ENCODE peak calls at places on chromosome 18, in four cellular contexts. One of them, this sample, is unnamed.
A peak's percentile ranks its signal among the peaks of the same experiment; 100 is the strongest.

GRCh38 chr18:8548186-8548585 is 61.1 kb upstream of the RAB12 start:
- DNase-seq in astrocyte: peak; percentile 92
- DNase-seq in upper lobe of right lung: no peak
- DNase-seq in GM23338: no peak
- DNase-seq in this sample: no peak

GRCh38 chr18:63261029-63261428 is 58.5 kb downstream of the BCL2 start:
- DNase-seq in astrocyte: no peak
- DNase-seq in upper lobe of right lung: no peak
- DNase-seq in GM23338: no peak
- DNase-seq in this sample: no peak

GRCh38 chr18:30705943-30706342 is 336.6 kb downstream of the DSC3 start:
- DNase-seq in astrocyte: no peak
- DNase-seq in upper lobe of right lung: no peak
- DNase-seq in GM23338: no peak
- DNase-seq in this sample: no peak

GRCh38 chr18:5582054-5582453 is 38.3 kb upstream of the EPB41L3 start:
- DNase-seq in astrocyte: peak; percentile 67
- DNase-seq in upper lobe of right lung: no peak
- DNase-seq in GM23338: peak; percentile 71
- DNase-seq in this sample: peak; percentile 5

GRCh38 chr18:10259075-10259474 is 195.4 kb upstream of the APCDD1 start:
- DNase-seq in astrocyte: no peak
- DNase-seq in upper lobe of right lung: no peak
- DNase-seq in GM23338: no peak
- DNase-seq in this sample: no peak

GRCh38 chr18:73668051-73668450 is 479.6 kb downstream of the FBXO15 start:
- DNase-seq in astrocyte: no peak
- DNase-seq in upper lobe of right lung: no peak
- DNase-seq in GM23338: no peak
- DNase-seq in this sample: no peak

GRCh38 chr18:61949946-61950345 is 57.1 kb upstream of the RNF152 start:
- DNase-seq in astrocyte: peak; percentile 87
- DNase-seq in upper lobe of right lung: no peak
- DNase-seq in GM23338: no peak
- DNase-seq in this sample: peak; percentile 67

GRCh38 chr18:79353238-79353637 is 42.5 kb upstream of the NFATC1 start:
- DNase-seq in astrocyte: no peak
- DNase-seq in upper lobe of right lung: no peak
- DNase-seq in GM23338: peak; percentile 61
- DNase-seq in this sample: no peak

GRCh38 chr18:57833441-57834101 is 30.5 kb upstream of the ATP8B1 start:
- DNase-seq in astrocyte: peak; percentile 51
- DNase-seq in upper lobe of right lung: no peak
- DNase-seq in GM23338: peak; percentile 13
- DNase-seq in this sample: no peak

GRCh38 chr18:58829263-58829662 is 35.4 kb upstream of the ZNF532 start:
- DNase-seq in astrocyte: peak; percentile 63
- DNase-seq in upper lobe of right lung: no peak
- DNase-seq in GM23338: no peak
- DNase-seq in this sample: no peak

GRCh38 chr18:7090771-7091170 is 26.8 kb downstream of the LAMA1 start:
- DNase-seq in astrocyte: peak; percentile 58
- DNase-seq in upper lobe of right lung: no peak
- DNase-seq in GM23338: no peak
- DNase-seq in this sample: no peak

GRCh38 chr18:275486-275885 is 7.6 kb upstream of the THOC1 start:
- DNase-seq in astrocyte: no peak
- DNase-seq in upper lobe of right lung: no peak
- DNase-seq in GM23338: no peak
- DNase-seq in this sample: no peak

GRCh38 chr18:56756971-56757370 is 105.8 kb downstream of the WDR7 start:
- DNase-seq in astrocyte: no peak
- DNase-seq in upper lobe of right lung: no peak
- DNase-seq in GM23338: no peak
- DNase-seq in this sample: no peak

GRCh38 chr18:73812423-73812822 is 335.2 kb downstream of the FBXO15 start:
- DNase-seq in astrocyte: no peak
- DNase-seq in upper lobe of right lung: no peak
- DNase-seq in GM23338: no peak
- DNase-seq in this sample: no peak

GRCh38 chr18:76553715-76554603 is 58.9 kb upstream of the ZNF516 start:
- DNase-seq in astrocyte: no peak
- DNase-seq in upper lobe of right lung: peak; percentile 22
- DNase-seq in GM23338: no peak
- DNase-seq in this sample: peak; percentile 17

GRCh38 chr18:61697306-61697909 is 195.4 kb downstream of the RNF152 start:
- DNase-seq in astrocyte: no peak
- DNase-seq in upper lobe of right lung: no peak
- DNase-seq in GM23338: no peak
- DNase-seq in this sample: no peak

GRCh38 chr18:657311-657997 is at the start of gene TYMS:
- DNase-seq in astrocyte: peak; percentile 47
- DNase-seq in upper lobe of right lung: peak; percentile 74
- DNase-seq in GM23338: peak; percentile 90
- DNase-seq in this sample: peak; percentile 14

GRCh38 chr18:34710430-34711386 is 610 bp downstream of the DTNA start:
- DNase-seq in astrocyte: peak; percentile 47
- DNase-seq in upper lobe of right lung: no peak
- DNase-seq in GM23338: no peak
- DNase-seq in this sample: peak; percentile 29

GRCh38 chr18:6021341-6022088 is 126.2 kb upstream of the TMEM200C start:
- DNase-seq in astrocyte: peak; percentile 12
- DNase-seq in upper lobe of right lung: no peak
- DNase-seq in GM23338: no peak
- DNase-seq in this sample: no peak

GRCh38 chr18:55096261-55097026 is 137.2 kb upstream of the CCDC68 start:
- DNase-seq in astrocyte: peak; percentile 71
- DNase-seq in upper lobe of right lung: no peak
- DNase-seq in GM23338: peak; percentile 69
- DNase-seq in this sample: peak; percentile 81

GRCh38 chr18:58466636-58467205 is 162.2 kb downstream of the ALPK2 start:
- DNase-seq in astrocyte: no peak
- DNase-seq in upper lobe of right lung: no peak
- DNase-seq in GM23338: no peak
- DNase-seq in this sample: no peak

GRCh38 chr18:22349317-22349898 is 68.3 kb downstream of the CTAGE1 start:
- DNase-seq in astrocyte: peak; percentile 12
- DNase-seq in upper lobe of right lung: no peak
- DNase-seq in GM23338: no peak
- DNase-seq in this sample: no peak
- TF ChIP-seq CTCF in astrocyte: no peak
- TF ChIP-seq CTCF in upper lobe of right lung: no peak
- TF ChIP-seq CTCF in GM23338: no peak
- TF ChIP-seq CTCF in this sample: no peak

DNA sequence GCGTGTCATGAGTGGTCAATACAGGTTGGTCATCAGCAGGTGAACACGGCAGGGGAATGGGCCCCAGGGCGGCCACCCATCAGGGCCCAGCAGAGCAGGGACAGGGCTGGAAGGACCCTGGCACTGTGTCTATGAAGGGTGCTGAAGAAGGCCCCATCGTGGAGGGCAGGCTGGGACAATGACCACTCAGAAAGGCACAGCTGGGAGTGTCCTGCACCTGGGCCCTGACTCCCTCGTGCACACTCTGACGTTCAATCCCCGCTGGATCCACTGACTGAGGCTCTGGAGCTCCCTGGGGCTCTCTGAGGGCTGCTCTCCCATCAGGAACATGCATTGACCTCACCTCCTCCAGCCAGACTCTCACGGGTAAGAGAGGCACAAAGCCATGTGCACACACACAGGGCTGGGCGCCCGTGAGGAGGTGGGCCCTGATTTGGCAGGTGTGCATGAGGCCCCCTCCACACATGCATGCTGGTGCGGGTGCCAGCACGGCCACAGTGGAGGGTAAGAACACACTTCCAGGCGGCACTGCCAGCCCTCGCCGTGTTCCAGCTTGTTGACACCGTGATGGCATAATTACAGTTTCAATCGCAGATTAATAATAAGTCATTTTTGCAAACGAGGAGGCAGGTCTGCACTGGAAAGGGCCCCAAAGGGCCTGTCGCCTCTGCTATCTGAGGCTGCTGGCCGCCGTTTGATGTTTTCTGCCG is 58.5 kb downstream of the SMAD7 start:
- DNase-seq in astrocyte: no peak
- DNase-seq in upper lobe of right lung: peak; percentile 59
- DNase-seq in GM23338: no peak
- DNase-seq in this sample: no peak
- TF ChIP-seq CTCF in astrocyte: no peak
- TF ChIP-seq CTCF in upper lobe of right lung: no peak
- TF ChIP-seq CTCF in GM23338: no peak
- TF ChIP-seq CTCF in this sample: no peak

DNA sequence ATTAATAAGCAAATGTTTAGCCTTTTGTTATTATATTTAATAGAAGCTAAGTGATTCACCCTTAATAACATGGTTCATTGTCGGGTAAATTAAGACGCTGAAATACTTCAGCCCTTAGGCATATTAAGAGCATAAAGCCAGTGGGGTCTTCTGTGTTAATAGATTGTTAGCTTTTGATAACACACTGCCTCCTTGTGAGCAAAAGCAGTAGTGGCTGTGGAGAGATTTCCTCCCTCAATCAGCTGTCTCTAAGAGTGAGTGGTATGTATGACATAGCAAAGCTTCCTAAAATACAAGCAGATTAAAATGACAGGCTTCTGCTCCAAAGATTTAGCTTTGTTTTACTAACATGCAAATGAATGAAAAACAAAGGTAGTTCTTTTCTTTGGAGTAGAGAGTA is 143.7 kb upstream of the SYT4 start:
- DNase-seq in astrocyte: no peak
- DNase-seq in upper lobe of right lung: no peak
- DNase-seq in GM23338: peak; percentile 63
- DNase-seq in this sample: no peak
- TF ChIP-seq CTCF in astrocyte: peak; percentile 24
- TF ChIP-seq CTCF in upper lobe of right lung: no peak
- TF ChIP-seq CTCF in GM23338: peak; percentile 75
- TF ChIP-seq CTCF in this sample: no peak

GRCh38 chr18:12327510-12328178 is 19.6 kb downstream of the TUBB6 start:
- DNase-seq in astrocyte: peak; percentile 56
- DNase-seq in upper lobe of right lung: peak; percentile 90
- DNase-seq in GM23338: peak; percentile 96
- DNase-seq in this sample: peak; percentile 82
- TF ChIP-seq CTCF in astrocyte: peak; percentile 86
- TF ChIP-seq CTCF in upper lobe of right lung: peak; percentile 83
- TF ChIP-seq CTCF in GM23338: peak; percentile 94
- TF ChIP-seq CTCF in this sample: peak; percentile 97

DNA sequence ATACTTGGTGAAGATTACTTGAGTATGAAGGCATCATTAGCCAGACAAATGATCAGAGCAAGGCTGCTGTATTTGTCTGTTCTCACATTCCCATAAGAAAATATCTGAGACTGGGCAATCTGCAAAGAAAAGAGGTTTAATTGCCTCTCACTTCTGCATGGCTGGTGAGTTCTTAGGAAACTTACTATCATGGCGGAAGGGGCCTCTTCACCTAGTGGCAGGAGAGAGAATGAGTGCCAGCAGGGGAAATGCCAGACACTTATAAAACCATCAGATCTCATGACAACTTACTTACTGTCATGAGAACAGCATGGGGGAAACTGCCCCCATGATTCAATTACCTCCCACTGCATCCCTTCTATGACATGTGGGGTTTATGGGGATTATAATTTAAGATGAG is 452.3 kb downstream of the GALR1 start:
- DNase-seq in astrocyte: no peak
- DNase-seq in upper lobe of right lung: no peak
- DNase-seq in GM23338: peak; percentile 17
- DNase-seq in this sample: no peak
- TF ChIP-seq CTCF in astrocyte: no peak
- TF ChIP-seq CTCF in upper lobe of right lung: no peak
- TF ChIP-seq CTCF in GM23338: peak; percentile 7
- TF ChIP-seq CTCF in this sample: no peak

GRCh38 chr18:75208055-75208835 is 694 bp downstream of the PTGR3 start:
- DNase-seq in astrocyte: peak; percentile 54
- DNase-seq in upper lobe of right lung: peak; percentile 84
- DNase-seq in GM23338: peak; percentile 58
- DNase-seq in this sample: no peak
- TF ChIP-seq CTCF in astrocyte: no peak
- TF ChIP-seq CTCF in upper lobe of right lung: no peak
- TF ChIP-seq CTCF in GM23338: no peak
- TF ChIP-seq CTCF in this sample: peak; percentile 32

GRCh38 chr18:69636529-69637301 is 236.0 kb downstream of the DOK6 start:
- DNase-seq in astrocyte: no peak
- DNase-seq in upper lobe of right lung: no peak
- DNase-seq in GM23338: peak; percentile 66
- DNase-seq in this sample: no peak
- TF ChIP-seq CTCF in astrocyte: no peak
- TF ChIP-seq CTCF in upper lobe of right lung: peak; percentile 14
- TF ChIP-seq CTCF in GM23338: peak; percentile 82
- TF ChIP-seq CTCF in this sample: no peak